ENCODE peak calls at places on chromosome 1, in four cellular contexts. X, I, A and W are unnamed samples.

GRCh38 chr1:219266524-219266923 is 92.8 kb downstream of the LYPLAL1 start:
- DNase-seq in X (no peak), I (no peak), A (no peak), W (no peak)

GRCh38 chr1:225996946-225997545 is 2.1 kb downstream of the SDE2 start:
- DNase-seq in X (no peak), I (no peak), A (no peak), W (no peak)

GRCh38 chr1:25168193-25169071 is 63.9 kb downstream of the SYF2 start:
- DNase-seq in X (no peak), I (no peak), A (no peak), W (no peak)

GRCh38 chr1:222288056-222288455 is 259.8 kb downstream of the HHIPL2 start:
- DNase-seq in X (no peak), I (no peak), A (no peak), W (peak; percentile 41)

GRCh38 chr1:158248122-158248521 is 6.1 kb upstream of the CD1A start:
- DNase-seq in X (peak; percentile 46), I (no peak), A (no peak), W (no peak)

GRCh38 chr1:24793762-24794161 is 48.5 kb downstream of the CLIC4 start:
- DNase-seq in X (no peak), I (peak; percentile 70), A (no peak), W (no peak)

GRCh38 chr1:224884428-224884827 is 45.0 kb upstream of the DNAH14 start:
- DNase-seq in X (no peak), I (peak; percentile 41), A (no peak), W (no peak)

GRCh38 chr1:42765271-42765670 is 1.6 kb downstream of the P3H1 start:
- DNase-seq in X (no peak), I (no peak), A (no peak), W (no peak)

GRCh38 chr1:169305948-169306347 is 61.6 kb downstream of the NME7 start:
- DNase-seq in X (no peak), I (no peak), A (no peak), W (no peak)

GRCh38 chr1:164613176-164613575 is 54.2 kb downstream of the PBX1 start:
- DNase-seq in X (no peak), I (no peak), A (no peak), W (no peak)

GRCh38 chr1:16236091-16236494 is 890 bp downstream of the CPLANE2 start:
- DNase-seq in X (no peak), I (no peak), A (no peak), W (no peak)

GRCh38 chr1:241423541-241424479 is 66.8 kb upstream of the RGS7 start:
- DNase-seq in X (no peak), I (peak; percentile 8), A (peak; percentile 83), W (no peak)

GRCh38 chr1:193919827-193920226 is 733.4 kb upstream of the B3GALT2 start:
- DNase-seq in X (no peak), I (no peak), A (no peak), W (no peak)

GRCh38 chr1:207393610-207394009 is 60.5 kb upstream of the CR2 start:
- DNase-seq in X (no peak), I (peak; percentile 78), A (no peak), W (peak; percentile 89)

GRCh38 chr1:202085682-202086373 is 36.9 kb upstream of the GPR37L1 start:
- DNase-seq in X (no peak), I (no peak), A (no peak), W (no peak)
- H3K27ac ChIP-seq in X (no peak overlapping the region), I (no peak overlapping the region), A (no peak overlapping the region), W (no peak overlapping the region)

DNA sequence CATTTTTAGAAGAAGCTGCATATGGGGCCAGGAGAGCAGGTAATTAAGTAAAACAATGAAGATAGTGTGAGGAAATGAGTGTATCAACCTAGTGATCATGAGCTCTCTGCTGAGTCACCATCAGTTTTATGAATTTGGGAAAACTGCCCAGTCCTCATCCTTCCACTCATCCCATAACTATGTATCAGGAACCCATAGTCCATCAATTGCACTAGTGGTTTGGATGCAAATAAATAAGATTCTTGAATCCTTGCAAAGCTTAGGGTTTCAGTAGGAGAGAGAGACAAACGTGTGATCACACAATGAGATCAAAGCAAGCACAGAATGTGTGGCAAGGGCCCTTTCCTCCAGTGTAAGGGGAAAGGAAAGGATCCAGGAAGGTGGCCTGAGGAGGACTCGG is 145.6 kb downstream of the ZZZ3 start:
- DNase-seq in X (no peak), I (peak; percentile 92), A (no peak), W (peak; percentile 74)
- H3K27ac ChIP-seq in X (no peak overlapping the region), I (peak overlapping the region; percentile 84), A (no peak overlapping the region), W (peak overlapping the region; percentile 47)

DNA sequence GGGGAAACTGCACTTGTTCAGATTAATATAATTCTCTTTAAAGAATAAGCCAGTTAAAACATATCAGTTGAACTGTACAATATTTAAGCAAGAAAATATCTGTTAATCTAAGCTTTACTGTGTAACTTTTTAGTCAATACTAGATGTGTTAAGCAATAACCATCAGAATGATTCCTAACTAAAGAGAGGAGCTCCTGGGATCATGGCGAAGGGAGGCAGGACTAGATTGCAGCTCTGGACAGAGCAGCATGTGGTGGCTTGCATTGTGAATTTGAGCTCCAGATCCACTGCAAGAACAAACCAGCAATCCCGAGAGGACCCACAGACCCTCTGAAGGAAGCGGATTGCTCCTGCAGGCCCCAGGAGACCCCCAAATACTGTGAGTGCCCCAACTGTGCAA is 21.9 kb downstream of the LYST start:
- DNase-seq in X (no peak), I (no peak), A (no peak), W (no peak)
- H3K27ac ChIP-seq in X (no peak overlapping the region), I (no peak overlapping the region), A (no peak overlapping the region), W (peak overlapping the region; percentile 37)

GRCh38 chr1:184152502-184152901 is 101.0 kb downstream of the TSEN15 start:
- DNase-seq in X (no peak), I (no peak), A (no peak), W (no peak)

GRCh38 chr1:184153731-184154130 is 102.2 kb downstream of the TSEN15 start:
- DNase-seq in X (no peak), I (no peak), A (no peak), W (no peak)

GRCh38 chr1:184156521-184157395 is 105.2 kb downstream of the TSEN15 start:
- DNase-seq in X (no peak), I (no peak), A (no peak), W (no peak)

GRCh38 chr1:184150776-184151531 is 99.4 kb downstream of the TSEN15 start:
- DNase-seq in X (peak; percentile 51), I (no peak), A (no peak), W (no peak)

DNA sequence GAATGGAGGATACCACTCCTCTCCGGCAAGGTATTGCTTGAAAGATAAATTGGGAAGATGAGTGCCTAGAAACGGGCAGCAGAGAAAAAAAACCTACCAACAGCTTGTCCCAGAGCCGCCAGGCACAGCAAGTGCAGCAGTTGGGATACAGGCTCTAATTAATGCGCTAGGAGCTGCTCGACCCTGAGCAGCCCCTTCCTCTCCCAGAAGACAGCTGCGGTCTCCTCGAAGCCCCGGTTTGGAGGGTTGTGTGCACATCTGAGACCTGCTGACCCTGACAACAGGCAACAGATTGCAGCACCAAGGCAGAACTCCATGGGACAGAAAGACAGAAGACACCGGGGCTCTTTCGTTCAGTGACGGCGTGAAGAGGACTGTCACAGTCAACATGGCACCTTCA is 101.4 kb downstream of the TSEN15 start:
- DNase-seq in X (no peak), I (no peak), A (no peak), W (no peak)
- H3K27ac ChIP-seq in X (peak overlapping the region; percentile 68), I (peak overlapping the region; percentile 13), A (peak overlapping the region; percentile 45), W (no peak overlapping the region)

DNA sequence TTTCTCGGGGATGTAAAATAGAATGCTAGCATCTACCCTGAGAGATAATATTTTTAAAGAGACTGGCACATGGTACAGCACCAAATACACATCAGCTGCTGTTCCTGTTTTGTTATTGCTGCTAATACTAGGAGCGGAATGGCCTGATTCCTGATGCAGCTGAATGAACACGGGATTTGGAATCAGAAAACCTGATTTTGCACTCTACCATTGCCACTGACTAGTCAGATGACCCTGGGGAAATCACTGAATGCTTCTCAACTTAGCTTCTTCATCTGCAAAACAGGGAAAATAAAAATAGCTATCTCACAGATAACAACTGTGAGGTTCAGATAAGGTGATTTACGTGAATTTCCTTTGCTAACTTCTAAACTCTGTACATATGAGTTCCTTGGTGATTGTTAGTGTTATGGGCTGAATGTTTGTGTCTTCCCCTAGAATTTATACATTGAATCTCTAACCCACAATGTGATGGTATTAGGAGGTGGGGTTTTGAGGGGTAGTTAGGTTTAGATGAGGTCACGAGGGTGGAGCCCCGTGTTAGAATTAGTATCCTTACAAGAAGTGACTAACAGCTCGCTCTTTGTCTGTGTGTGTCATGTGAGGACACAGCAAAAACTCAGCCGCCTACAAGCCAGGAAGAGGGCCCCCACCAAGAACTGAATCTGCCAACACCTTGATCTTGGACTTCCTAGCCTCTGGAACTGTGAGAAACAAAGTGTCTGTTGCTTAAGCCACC is 24.9 kb upstream of the LRRC8C start:
- DNase-seq in X (no peak), I (no peak), A (no peak), W (no peak)
- H3K27ac ChIP-seq in X (no peak overlapping the region), I (no peak overlapping the region), A (peak overlapping the region; percentile 16), W (no peak overlapping the region)

GRCh38 chr1:41367102-41367537 is 5.9 kb downstream of the FOXO6 start:
- DNase-seq in X (no peak), I (no peak), A (no peak), W (no peak)

GRCh38 chr1:41366428-41367101 is 5.3 kb downstream of the FOXO6 start:
- DNase-seq in X (no peak), I (no peak), A (peak; percentile 68), W (no peak)

GRCh38 chr1:41364444-41365319 is 3.4 kb downstream of the FOXO6 start:
- DNase-seq in X (no peak), I (no peak), A (peak; percentile 53), W (no peak)

GRCh38 chr1:41365320-41365633 is 4.0 kb downstream of the FOXO6 start:
- DNase-seq in X (no peak), I (no peak), A (no peak), W (no peak)

DNA sequence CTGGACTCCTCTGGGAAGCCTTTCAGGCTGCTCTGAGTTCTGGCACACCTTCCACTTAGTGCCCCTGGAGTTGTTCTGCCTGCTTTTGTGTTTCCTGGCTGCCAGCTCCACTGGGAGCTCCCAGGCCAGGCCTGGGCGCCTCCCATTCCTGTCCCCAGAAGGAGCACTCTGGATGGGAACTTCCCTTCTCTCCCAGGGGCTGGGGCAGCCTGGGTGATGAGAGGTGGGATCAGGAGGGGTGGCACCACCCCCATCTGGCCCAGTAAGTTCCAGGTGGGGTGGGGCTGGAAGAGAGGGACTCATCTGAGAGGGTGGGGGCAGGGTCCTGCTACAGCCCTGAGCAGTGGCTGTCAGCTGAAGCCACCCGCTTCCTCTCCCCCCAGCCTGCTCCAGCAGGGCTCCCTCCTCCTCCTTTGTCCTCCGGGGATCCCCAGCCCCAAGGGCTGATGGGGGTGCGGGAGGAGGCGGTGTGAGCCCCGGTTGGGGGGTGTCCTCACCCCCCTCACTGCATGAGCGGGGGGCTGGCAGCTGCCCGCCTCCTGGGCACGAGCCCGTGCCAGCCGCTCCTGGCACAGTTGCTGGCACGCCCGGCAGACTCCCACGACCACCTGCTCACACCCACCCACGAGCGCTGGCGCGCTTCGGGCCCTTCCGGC is 4.7 kb downstream of the FOXO6 start:
- DNase-seq in X (no peak), I (no peak), A (no peak), W (no peak)
- H3K27ac ChIP-seq in X (no peak overlapping the region), I (no peak overlapping the region), A (no peak overlapping the region), W (no peak overlapping the region)

GRCh38 chr1:15211424-15211823 is 35.6 kb upstream of the FHAD1 start:
- DNase-seq in X (no peak), I (no peak), A (no peak), W (no peak)

GRCh38 chr1:15213333-15213732 is 33.7 kb upstream of the FHAD1 start:
- DNase-seq in X (no peak), I (peak; percentile 32), A (no peak), W (no peak)

GRCh38 chr1:15212989-15213291 is 34.1 kb upstream of the FHAD1 start:
- DNase-seq in X (no peak), I (no peak), A (no peak), W (no peak)

GRCh38 chr1:15212216-15212988 is 34.6 kb upstream of the FHAD1 start:
- DNase-seq in X (no peak), I (no peak), A (no peak), W (no peak)

GRCh38 chr1:15210651-15211390 is 36.2 kb upstream of the FHAD1 start:
- DNase-seq in X (no peak), I (no peak), A (no peak), W (no peak)
- H3K27ac ChIP-seq in X (no peak overlapping the region), I (no peak overlapping the region), A (no peak overlapping the region), W (no peak overlapping the region)